ENCODE peak calls at places on chromosomes 5 and 9, in four cellular contexts. Z is activated CD4-positive, alpha-beta T cell treated with anti-CD3 and anti-CD28 coated beads for 36 hours; I is C1 segment of cervical spinal cord; Q is naive thymus-derived CD4-positive, alpha-beta T cell. E is an unnamed sample.

GRCh38 chr9:81519816-81520215 is 169.5 kb downstream of the TLE1 start:
- DNase-seq in Z (no peak), I (no peak), Q (no peak), E (no peak)

GRCh38 chr5:66307647-66308257 is 163.7 kb downstream of the SREK1 start:
- DNase-seq in Z (no peak), I (no peak), Q (peak; percentile 58), E (peak; percentile 36)

GRCh38 chr5:126490167-126490937 is 67.1 kb downstream of the GRAMD2B start:
- DNase-seq in Z (no peak), I (no peak), Q (no peak), E (no peak)

GRCh38 chr9:83070257-83070656 is 7.3 kb upstream of the RASEF start:
- DNase-seq in Z (no peak), I (no peak), Q (no peak), E (no peak)

GRCh38 chr9:5569357-5569756 is 59.0 kb downstream of the PDCD1LG2 start:
- DNase-seq in Z (no peak), I (no peak), Q (no peak), E (no peak)

GRCh38 chr5:150044334-150044681 is 42.0 kb downstream of the CSF1R start:
- DNase-seq in Z (no peak), I (no peak), Q (no peak), E (no peak)

GRCh38 chr5:80284720-80285119 is 28.9 kb upstream of the SERINC5 start:
- DNase-seq in Z (peak; percentile 49), I (no peak), Q (peak; percentile 45), E (no peak)

GRCh38 chr9:31135567-31135966 is 1248.9 kb upstream of the ACO1 start:
- DNase-seq in Z (no peak), I (no peak), Q (no peak), E (no peak)

GRCh38 chr9:122781671-122782070 is 7.1 kb upstream of the OR5C1 start:
- DNase-seq in Z (no peak), I (no peak), Q (no peak), E (no peak)

GRCh38 chr5:75522542-75522941 is 10.9 kb downstream of the POLK start:
- DNase-seq in Z (no peak), I (no peak), Q (no peak), E (no peak)

GRCh38 chr9:18700714-18701113 is 226.8 kb downstream of the ADAMTSL1 start:
- DNase-seq in Z (no peak), I (no peak), Q (no peak), E (no peak)

GRCh38 chr9:69486498-69486897 is 161.5 kb downstream of the ENTREP1 start:
- DNase-seq in Z (no peak), I (no peak), Q (no peak), E (no peak)

GRCh38 chr9:77997611-77998349 is 33.8 kb downstream of the GNAQ start:
- DNase-seq in Z (no peak), I (no peak), Q (no peak), E (no peak)

GRCh38 chr9:91033802-91034201 is 232.2 kb downstream of the SYK start:
- DNase-seq in Z (peak; percentile 89), I (no peak), Q (peak; percentile 45), E (peak; percentile 14)

GRCh38 chr5:54658014-54658413 is 140.5 kb downstream of the SNX18 start:
- DNase-seq in Z (no peak), I (no peak), Q (no peak), E (no peak)

GRCh38 chr9:71681708-71682268 is 86.5 kb downstream of the CEMIP2 start:
- DNase-seq in Z (no peak), I (no peak), Q (no peak), E (no peak)

GRCh38 chr5:130164966-130165365 is 260.7 kb downstream of the CHSY3 start:
- DNase-seq in Z (no peak), I (no peak), Q (no peak), E (no peak)

GRCh38 chr9:83041771-83042170 is 21.2 kb downstream of the RASEF start:
- DNase-seq in Z (no peak), I (no peak), Q (no peak), E (no peak)

GRCh38 chr9:121984726-121985402 is 108.2 kb downstream of the TTLL11 start:
- DNase-seq in Z (no peak), I (no peak), Q (no peak), E (no peak)

GRCh38 chr9:8736805-8737204 is 937.2 kb upstream of the DMAC1 start:
- DNase-seq in Z (no peak), I (no peak), Q (no peak), E (no peak)

GRCh38 chr5:140587495-140587894 is 22.9 kb downstream of the SLC35A4 start:
- DNase-seq in Z (no peak), I (no peak), Q (no peak), E (no peak)

GRCh38 chr9:116951588-116952433 is 264.7 kb downstream of the TRIM32 start:
- DNase-seq in Z (no peak), I (no peak), Q (no peak), E (no peak)

GRCh38 chr5:149581192-149581861 is at the start of gene ARHGEF37:
- DNase-seq in Z (peak; percentile 73), I (peak; percentile 79), Q (peak; percentile 43), E (no peak)

GRCh38 chr9:37892063-37892462 is 11.9 kb downstream of the SLC25A51 start:
- DNase-seq in Z (no peak), I (no peak), Q (no peak), E (no peak)

GRCh38 chr5:160064979-160065619 is 54.2 kb downstream of the PWWP2A start:
- DNase-seq in Z (no peak), I (no peak), Q (no peak), E (no peak)

GRCh38 chr5:32231241-32231640 is 57.1 kb upstream of the GOLPH3 start:
- DNase-seq in Z (no peak), I (no peak), Q (no peak), E (no peak)

GRCh38 chr9:131485728-131486381 is 16.9 kb upstream of the POMT1 start:
- DNase-seq in Z (no peak), I (no peak), Q (no peak), E (no peak)

GRCh38 chr5:143322931-143323330 is 80.6 kb downstream of the NR3C1 start:
- DNase-seq in Z (no peak), I (no peak), Q (no peak), E (no peak)

GRCh38 chr5:150065346-150065745 is 21.0 kb downstream of the CSF1R start:
- DNase-seq in Z (no peak), I (no peak), Q (no peak), E (no peak)

E was measured in naive B cell.